ENCODE peak calls at places on chromosomes 13 and 19, in seven cellular contexts. One of them, this sample, is unnamed.
A peak's percentile ranks its signal among the peaks of the same experiment; 100 is the strongest.

GRCh38 chr13:48818495-48818961 is 157.2 kb upstream of the FNDC3A start:
- DNase-seq in tibial nerve: no peak
- DNase-seq in fibroblast of pulmonary artery: peak; percentile 88
- DNase-seq in SK-N-SH: no peak
- DNase-seq in cardiac fibroblast: peak; percentile 94
- DNase-seq in HFF-Myc: peak; percentile 91
- DNase-seq in left lung: no peak
- DNase-seq in this sample: peak; percentile 96

GRCh38 chr13:25169356-25169755 is 2.7 kb downstream of the AMER2 start:
- DNase-seq in tibial nerve: no peak
- DNase-seq in fibroblast of pulmonary artery: no peak
- DNase-seq in SK-N-SH: no peak
- DNase-seq in cardiac fibroblast: no peak
- DNase-seq in HFF-Myc: no peak
- DNase-seq in left lung: no peak
- DNase-seq in this sample: no peak

GRCh38 chr13:53138369-53139036 is 109.9 kb downstream of the OLFM4 start:
- DNase-seq in tibial nerve: peak; percentile 53
- DNase-seq in fibroblast of pulmonary artery: peak; percentile 72
- DNase-seq in SK-N-SH: no peak
- DNase-seq in cardiac fibroblast: peak; percentile 41
- DNase-seq in HFF-Myc: no peak
- DNase-seq in left lung: no peak
- DNase-seq in this sample: no peak

GRCh38 chr13:49669735-49670309 is 21.5 kb downstream of the EBPL start:
- DNase-seq in tibial nerve: no peak
- DNase-seq in fibroblast of pulmonary artery: peak; percentile 86
- DNase-seq in SK-N-SH: peak; percentile 84
- DNase-seq in cardiac fibroblast: peak; percentile 75
- DNase-seq in HFF-Myc: peak; percentile 33
- DNase-seq in left lung: no peak
- DNase-seq in this sample: no peak

GRCh38 chr13:94309997-94310842 is 169.3 kb downstream of the DCT start:
- DNase-seq in tibial nerve: no peak
- DNase-seq in fibroblast of pulmonary artery: peak; percentile 94
- DNase-seq in SK-N-SH: no peak
- DNase-seq in cardiac fibroblast: peak; percentile 92
- DNase-seq in HFF-Myc: no peak
- DNase-seq in left lung: no peak
- DNase-seq in this sample: peak; percentile 49

GRCh38 chr19:46787331-46788100 is 878 bp downstream of the SLC1A5 start:
- DNase-seq in tibial nerve: peak; percentile 52
- DNase-seq in fibroblast of pulmonary artery: peak; percentile 79
- DNase-seq in SK-N-SH: peak; percentile 74
- DNase-seq in cardiac fibroblast: peak; percentile 74
- DNase-seq in HFF-Myc: no peak
- DNase-seq in left lung: peak; percentile 64
- DNase-seq in this sample: no peak

GRCh38 chr19:7863157-7863970 is 10.8 kb downstream of the PRR36 start:
- DNase-seq in tibial nerve: no peak
- DNase-seq in fibroblast of pulmonary artery: no peak
- DNase-seq in SK-N-SH: no peak
- DNase-seq in cardiac fibroblast: no peak
- DNase-seq in HFF-Myc: no peak
- DNase-seq in left lung: no peak
- DNase-seq in this sample: no peak

GRCh38 chr13:99614465-99614885 is 113.2 kb downstream of the TM9SF2 start:
- DNase-seq in tibial nerve: no peak
- DNase-seq in fibroblast of pulmonary artery: peak; percentile 33
- DNase-seq in SK-N-SH: peak; percentile 32
- DNase-seq in cardiac fibroblast: peak; percentile 25
- DNase-seq in HFF-Myc: no peak
- DNase-seq in left lung: no peak
- DNase-seq in this sample: no peak

GRCh38 chr13:30409911-30410704 is 12.2 kb upstream of the UBE2L5 start:
- DNase-seq in tibial nerve: no peak
- DNase-seq in fibroblast of pulmonary artery: peak; percentile 75
- DNase-seq in SK-N-SH: no peak
- DNase-seq in cardiac fibroblast: peak; percentile 84
- DNase-seq in HFF-Myc: no peak
- DNase-seq in left lung: no peak
- DNase-seq in this sample: no peak

GRCh38 chr13:52011690-52012511 is at the start of gene ALG11:
- DNase-seq in tibial nerve: peak; percentile 99
- DNase-seq in fibroblast of pulmonary artery: peak; percentile 98
- DNase-seq in SK-N-SH: peak; percentile 98
- DNase-seq in cardiac fibroblast: peak; percentile 98
- DNase-seq in HFF-Myc: peak; percentile 93
- DNase-seq in left lung: peak; percentile 99
- DNase-seq in this sample: peak; percentile 90

GRCh38 chr19:14354445-14354844 is 26.8 kb upstream of the ADGRE5 start:
- DNase-seq in tibial nerve: no peak
- DNase-seq in fibroblast of pulmonary artery: no peak
- DNase-seq in SK-N-SH: peak; percentile 56
- DNase-seq in cardiac fibroblast: no peak
- DNase-seq in HFF-Myc: no peak
- DNase-seq in left lung: no peak
- DNase-seq in this sample: no peak

GRCh38 chr13:23805015-23805583 is 84.1 kb downstream of the MIPEP start:
- DNase-seq in tibial nerve: no peak
- DNase-seq in fibroblast of pulmonary artery: no peak
- DNase-seq in SK-N-SH: no peak
- DNase-seq in cardiac fibroblast: no peak
- DNase-seq in HFF-Myc: no peak
- DNase-seq in left lung: no peak
- DNase-seq in this sample: no peak

GRCh38 chr13:60043262-60043661 is 120.5 kb downstream of the DIAPH3 start:
- DNase-seq in tibial nerve: no peak
- DNase-seq in fibroblast of pulmonary artery: peak; percentile 18
- DNase-seq in SK-N-SH: peak; percentile 5
- DNase-seq in cardiac fibroblast: peak; percentile 13
- DNase-seq in HFF-Myc: no peak
- DNase-seq in left lung: no peak
- DNase-seq in this sample: no peak

GRCh38 chr19:34662919-34663318 is 14.0 kb downstream of the SCGB2B2 start:
- DNase-seq in tibial nerve: no peak
- DNase-seq in fibroblast of pulmonary artery: peak; percentile 6
- DNase-seq in SK-N-SH: peak; percentile 68
- DNase-seq in cardiac fibroblast: peak; percentile 22
- DNase-seq in HFF-Myc: peak; percentile 48
- DNase-seq in left lung: no peak
- DNase-seq in this sample: no peak

GRCh38 chr19:16143399-16144215 is at the start of gene HSH2D:
- DNase-seq in tibial nerve: no peak
- DNase-seq in fibroblast of pulmonary artery: no peak
- DNase-seq in SK-N-SH: no peak
- DNase-seq in cardiac fibroblast: no peak
- DNase-seq in HFF-Myc: no peak
- DNase-seq in left lung: peak; percentile 90
- DNase-seq in this sample: no peak

GRCh38 chr19:50198431-50199253 is 4.8 kb upstream of the MYH14 start:
- DNase-seq in tibial nerve: no peak
- DNase-seq in fibroblast of pulmonary artery: no peak
- DNase-seq in SK-N-SH: no peak
- DNase-seq in cardiac fibroblast: no peak
- DNase-seq in HFF-Myc: no peak
- DNase-seq in left lung: no peak
- DNase-seq in this sample: no peak

GRCh38 chr19:6064016-6064702 is 46.1 kb downstream of the RFX2 start:
- DNase-seq in tibial nerve: no peak
- DNase-seq in fibroblast of pulmonary artery: no peak
- DNase-seq in SK-N-SH: no peak
- DNase-seq in cardiac fibroblast: no peak
- DNase-seq in HFF-Myc: no peak
- DNase-seq in left lung: no peak
- DNase-seq in this sample: no peak

GRCh38 chr13:28268800-28269223 is 130.5 kb downstream of the PAN3 start:
- DNase-seq in tibial nerve: no peak
- DNase-seq in fibroblast of pulmonary artery: no peak
- DNase-seq in SK-N-SH: no peak
- DNase-seq in cardiac fibroblast: no peak
- DNase-seq in HFF-Myc: no peak
- DNase-seq in left lung: no peak
- DNase-seq in this sample: no peak
- TF ChIP-seq CTCF in tibial nerve: no peak
- TF ChIP-seq CTCF in fibroblast of pulmonary artery: no peak
- TF ChIP-seq CTCF in SK-N-SH: no peak
- TF ChIP-seq CTCF in cardiac fibroblast: no peak
- TF ChIP-seq CTCF in HFF-Myc: no peak
- TF ChIP-seq CTCF in left lung: no peak
- TF ChIP-seq CTCF in this sample: no peak

GRCh38 chr13:98174321-98174720 is 2.7 kb downstream of the RNF113B start:
- DNase-seq in tibial nerve: no peak
- DNase-seq in fibroblast of pulmonary artery: no peak
- DNase-seq in SK-N-SH: no peak
- DNase-seq in cardiac fibroblast: no peak
- DNase-seq in HFF-Myc: no peak
- DNase-seq in left lung: no peak
- DNase-seq in this sample: no peak

GRCh38 chr13:98172570-98173405 is 4.3 kb downstream of the RNF113B start:
- DNase-seq in tibial nerve: no peak
- DNase-seq in fibroblast of pulmonary artery: peak; percentile 65
- DNase-seq in SK-N-SH: peak; percentile 61
- DNase-seq in cardiac fibroblast: peak; percentile 45
- DNase-seq in HFF-Myc: no peak
- DNase-seq in left lung: no peak
- DNase-seq in this sample: no peak

GRCh38 chr13:98174995-98175394 is 2.1 kb downstream of the RNF113B start:
- DNase-seq in tibial nerve: no peak
- DNase-seq in fibroblast of pulmonary artery: no peak
- DNase-seq in SK-N-SH: no peak
- DNase-seq in cardiac fibroblast: peak; percentile 41
- DNase-seq in HFF-Myc: no peak
- DNase-seq in left lung: no peak
- DNase-seq in this sample: no peak

GRCh38 chr13:98171806-98172569 is 5.1 kb downstream of the RNF113B start:
- DNase-seq in tibial nerve: peak; percentile 19
- DNase-seq in fibroblast of pulmonary artery: peak; percentile 33
- DNase-seq in SK-N-SH: peak; percentile 79
- DNase-seq in cardiac fibroblast: peak; percentile 60
- DNase-seq in HFF-Myc: no peak
- DNase-seq in left lung: peak; percentile 38
- DNase-seq in this sample: no peak

DNA sequence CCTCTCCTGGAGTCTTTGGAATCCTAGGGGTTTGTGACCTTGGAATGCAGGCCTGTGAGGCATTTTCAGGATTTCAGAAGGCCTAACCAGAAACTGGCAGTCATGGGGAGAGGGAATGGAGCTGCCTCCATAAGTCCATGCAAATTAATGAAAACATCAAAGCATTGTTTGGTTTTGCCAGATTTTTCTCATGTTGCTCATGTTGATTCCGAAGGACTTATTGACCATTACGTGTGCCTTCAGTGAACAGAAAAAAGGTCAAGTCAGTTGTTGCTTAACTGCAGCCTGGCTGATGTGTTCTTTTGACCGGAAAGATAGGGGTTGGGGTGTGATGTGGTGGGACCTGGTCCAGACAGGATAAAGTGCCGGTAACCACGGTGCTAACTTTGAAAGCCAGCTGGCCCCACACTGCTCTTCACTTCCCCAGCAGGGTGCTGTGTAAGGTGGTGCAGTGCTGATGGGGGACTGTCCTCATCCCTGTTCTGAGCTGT is 3.6 kb downstream of the RNF113B start:
- DNase-seq in tibial nerve: no peak
- DNase-seq in fibroblast of pulmonary artery: peak; percentile 90
- DNase-seq in SK-N-SH: no peak
- DNase-seq in cardiac fibroblast: peak; percentile 95
- DNase-seq in HFF-Myc: peak; percentile 44
- DNase-seq in left lung: no peak
- DNase-seq in this sample: peak; percentile 96
- H3K4me3 ChIP-seq in tibial nerve: no peak overlapping the region
- H3K4me3 ChIP-seq in fibroblast of pulmonary artery: no peak overlapping the region
- H3K4me3 ChIP-seq in SK-N-SH: no peak overlapping the region
- H3K4me3 ChIP-seq in cardiac fibroblast: no peak overlapping the region
- H3K4me3 ChIP-seq in HFF-Myc: no peak overlapping the region
- H3K4me3 ChIP-seq in left lung: no peak overlapping the region
- H3K4me3 ChIP-seq in this sample: no peak overlapping the region

GRCh38 chr19:24159707-24160106 is 72.7 kb downstream of the ZNF254 start:
- DNase-seq in tibial nerve: no peak
- DNase-seq in fibroblast of pulmonary artery: peak; percentile 24
- DNase-seq in SK-N-SH: peak; percentile 17
- DNase-seq in cardiac fibroblast: peak; percentile 23
- DNase-seq in HFF-Myc: no peak
- DNase-seq in left lung: no peak
- DNase-seq in this sample: no peak
- TF ChIP-seq CTCF in tibial nerve: no peak
- TF ChIP-seq CTCF in fibroblast of pulmonary artery: peak; percentile 55
- TF ChIP-seq CTCF in SK-N-SH: peak; percentile 42
- TF ChIP-seq CTCF in cardiac fibroblast: peak; percentile 60
- TF ChIP-seq CTCF in HFF-Myc: peak; percentile 35
- TF ChIP-seq CTCF in left lung: peak; percentile 0
- TF ChIP-seq CTCF in this sample: peak; percentile 39

DNA sequence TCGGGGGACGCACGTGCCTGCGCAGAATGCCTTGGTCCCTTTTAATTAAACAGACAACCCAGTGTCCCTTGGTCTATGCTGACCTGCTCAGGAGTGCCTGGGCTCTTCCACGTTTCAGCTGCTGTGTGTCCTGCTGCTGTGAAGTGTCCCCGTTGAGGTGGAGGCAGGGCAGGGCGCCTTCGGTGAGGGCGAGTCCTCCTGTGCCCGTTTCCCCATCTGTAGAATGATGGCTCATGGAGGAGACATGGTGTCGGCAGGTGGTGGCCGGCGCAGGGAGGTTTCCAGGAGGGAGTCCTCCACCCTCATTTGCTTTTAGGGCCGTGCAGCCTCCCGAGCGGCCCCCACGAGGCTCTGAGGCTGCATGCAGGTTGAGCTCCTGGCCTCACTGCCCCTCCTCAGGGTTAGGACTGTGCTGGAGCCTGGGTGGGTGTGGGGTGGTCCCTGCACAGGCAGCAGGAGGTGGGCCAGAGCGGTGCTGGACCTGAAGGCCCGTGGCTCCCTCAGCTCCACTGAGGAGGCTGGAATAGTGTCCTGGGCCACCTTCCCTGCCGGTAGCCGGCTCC is 8.8 kb downstream of the STK11 start:
- DNase-seq in tibial nerve: no peak
- DNase-seq in fibroblast of pulmonary artery: no peak
- DNase-seq in SK-N-SH: no peak
- DNase-seq in cardiac fibroblast: no peak
- DNase-seq in HFF-Myc: no peak
- DNase-seq in left lung: no peak
- DNase-seq in this sample: no peak
- H3K4me3 ChIP-seq in tibial nerve: no peak overlapping the region
- H3K4me3 ChIP-seq in fibroblast of pulmonary artery: no peak overlapping the region
- H3K4me3 ChIP-seq in SK-N-SH: no peak overlapping the region
- H3K4me3 ChIP-seq in cardiac fibroblast: no peak overlapping the region
- H3K4me3 ChIP-seq in HFF-Myc: no peak overlapping the region
- H3K4me3 ChIP-seq in left lung: no peak overlapping the region
- H3K4me3 ChIP-seq in this sample: no peak overlapping the region

GRCh38 chr13:76885203-76886004 is 801 bp downstream of the KCTD12 start:
- DNase-seq in tibial nerve: peak; percentile 68
- DNase-seq in fibroblast of pulmonary artery: peak; percentile 84
- DNase-seq in SK-N-SH: peak; percentile 81
- DNase-seq in cardiac fibroblast: peak; percentile 82
- DNase-seq in HFF-Myc: peak; percentile 33
- DNase-seq in left lung: peak; percentile 90
- DNase-seq in this sample: no peak
- TF ChIP-seq CTCF in tibial nerve: peak; percentile 57
- TF ChIP-seq CTCF in fibroblast of pulmonary artery: peak; percentile 57
- TF ChIP-seq CTCF in SK-N-SH: peak; percentile 50
- TF ChIP-seq CTCF in cardiac fibroblast: peak; percentile 50
- TF ChIP-seq CTCF in HFF-Myc: peak; percentile 28
- TF ChIP-seq CTCF in left lung: peak; percentile 6
- TF ChIP-seq CTCF in this sample: peak; percentile 44